ENCODE peak calls at places on chromosome 11, in eight cellular contexts. One of them, this sample, is unnamed.

GRCh38 chr11:43987384-43988039 is 45.1 kb downstream of the C11orf96 start:
- DNase-seq in HEK293T: no peak
- DNase-seq in transverse colon: peak
- DNase-seq in nephron progenitor cell: peak
- DNase-seq in RKO: no peak
- DNase-seq in esophagus squamous epithelium: no peak
- DNase-seq in M059J: peak
- DNase-seq in renal cortical epithelial cell: peak
- DNase-seq in this sample: no peak

GRCh38 chr11:2693271-2693833 is 6.4 kb downstream of the KCNQ1OT1 start:
- DNase-seq in HEK293T: no peak
- DNase-seq in transverse colon: no peak
- DNase-seq in nephron progenitor cell: no peak
- DNase-seq in RKO: no peak
- DNase-seq in esophagus squamous epithelium: no peak
- DNase-seq in M059J: no peak
- DNase-seq in renal cortical epithelial cell: no peak
- DNase-seq in this sample: no peak

GRCh38 chr11:67076202-67076601 is 19.6 kb downstream of the RHOD start:
- DNase-seq in HEK293T: no peak
- DNase-seq in transverse colon: no peak
- DNase-seq in nephron progenitor cell: no peak
- DNase-seq in RKO: no peak
- DNase-seq in esophagus squamous epithelium: no peak
- DNase-seq in M059J: no peak
- DNase-seq in renal cortical epithelial cell: no peak
- DNase-seq in this sample: no peak

GRCh38 chr11:77195071-77195705 is 67.1 kb downstream of the MYO7A start:
- DNase-seq in HEK293T: no peak
- DNase-seq in transverse colon: no peak
- DNase-seq in nephron progenitor cell: no peak
- DNase-seq in RKO: no peak
- DNase-seq in esophagus squamous epithelium: no peak
- DNase-seq in M059J: no peak
- DNase-seq in renal cortical epithelial cell: no peak
- DNase-seq in this sample: no peak

GRCh38 chr11:134349802-134350355 is 18.1 kb downstream of the GLB1L2 start:
- DNase-seq in HEK293T: no peak
- DNase-seq in transverse colon: peak
- DNase-seq in nephron progenitor cell: no peak
- DNase-seq in RKO: no peak
- DNase-seq in esophagus squamous epithelium: no peak
- DNase-seq in M059J: no peak
- DNase-seq in renal cortical epithelial cell: no peak
- DNase-seq in this sample: no peak

GRCh38 chr11:13030857-13031256 is 21.7 kb downstream of the RASSF10 start:
- DNase-seq in HEK293T: no peak
- DNase-seq in transverse colon: peak
- DNase-seq in nephron progenitor cell: no peak
- DNase-seq in RKO: no peak
- DNase-seq in esophagus squamous epithelium: no peak
- DNase-seq in M059J: no peak
- DNase-seq in renal cortical epithelial cell: peak
- DNase-seq in this sample: no peak

GRCh38 chr11:67001332-67001731 is 21.6 kb upstream of the SYT12 start:
- DNase-seq in HEK293T: no peak
- DNase-seq in transverse colon: no peak
- DNase-seq in nephron progenitor cell: no peak
- DNase-seq in RKO: no peak
- DNase-seq in esophagus squamous epithelium: no peak
- DNase-seq in M059J: no peak
- DNase-seq in renal cortical epithelial cell: no peak
- DNase-seq in this sample: no peak

GRCh38 chr11:69939551-69940245 is 120.5 kb upstream of the FGF3 start:
- DNase-seq in HEK293T: no peak
- DNase-seq in transverse colon: no peak
- DNase-seq in nephron progenitor cell: no peak
- DNase-seq in RKO: no peak
- DNase-seq in esophagus squamous epithelium: no peak
- DNase-seq in M059J: peak
- DNase-seq in renal cortical epithelial cell: no peak
- DNase-seq in this sample: peak

GRCh38 chr11:46631676-46632075 is 14.3 kb downstream of the ATG13 start:
- DNase-seq in HEK293T: no peak
- DNase-seq in transverse colon: no peak
- DNase-seq in nephron progenitor cell: no peak
- DNase-seq in RKO: no peak
- DNase-seq in esophagus squamous epithelium: no peak
- DNase-seq in M059J: no peak
- DNase-seq in renal cortical epithelial cell: no peak
- DNase-seq in this sample: no peak

GRCh38 chr11:15903246-15903645 is 453.1 kb downstream of the SOX6 start:
- DNase-seq in HEK293T: no peak
- DNase-seq in transverse colon: no peak
- DNase-seq in nephron progenitor cell: no peak
- DNase-seq in RKO: no peak
- DNase-seq in esophagus squamous epithelium: no peak
- DNase-seq in M059J: peak
- DNase-seq in renal cortical epithelial cell: peak
- DNase-seq in this sample: no peak

GRCh38 chr11:5690216-5690615 is 626 bp downstream of the TRIM22 start:
- DNase-seq in HEK293T: no peak
- DNase-seq in transverse colon: no peak
- DNase-seq in nephron progenitor cell: no peak
- DNase-seq in RKO: no peak
- DNase-seq in esophagus squamous epithelium: no peak
- DNase-seq in M059J: peak
- DNase-seq in renal cortical epithelial cell: no peak
- DNase-seq in this sample: no peak

GRCh38 chr11:133841279-133842043 is 3.9 kb downstream of the SPATA19 start:
- DNase-seq in HEK293T: peak
- DNase-seq in transverse colon: no peak
- DNase-seq in nephron progenitor cell: no peak
- DNase-seq in RKO: peak
- DNase-seq in esophagus squamous epithelium: no peak
- DNase-seq in M059J: no peak
- DNase-seq in renal cortical epithelial cell: no peak
- DNase-seq in this sample: no peak

GRCh38 chr11:1276061-1276790 is 33.2 kb downstream of the TOLLIP start:
- DNase-seq in HEK293T: no peak
- DNase-seq in transverse colon: no peak
- DNase-seq in nephron progenitor cell: no peak
- DNase-seq in RKO: no peak
- DNase-seq in esophagus squamous epithelium: no peak
- DNase-seq in M059J: no peak
- DNase-seq in renal cortical epithelial cell: no peak
- DNase-seq in this sample: no peak

GRCh38 chr11:80948781-80949180 is 1508.0 kb upstream of the TENM4 start:
- DNase-seq in HEK293T: no peak
- DNase-seq in transverse colon: no peak
- DNase-seq in nephron progenitor cell: no peak
- DNase-seq in RKO: no peak
- DNase-seq in esophagus squamous epithelium: no peak
- DNase-seq in M059J: no peak
- DNase-seq in renal cortical epithelial cell: no peak
- DNase-seq in this sample: no peak

GRCh38 chr11:9799901-9800300 is 136.0 kb downstream of the SWAP70 start:
- DNase-seq in HEK293T: no peak
- DNase-seq in transverse colon: no peak
- DNase-seq in nephron progenitor cell: no peak
- DNase-seq in RKO: no peak
- DNase-seq in esophagus squamous epithelium: no peak
- DNase-seq in M059J: peak
- DNase-seq in renal cortical epithelial cell: no peak
- DNase-seq in this sample: no peak

GRCh38 chr11:84524422-84525051 is 1102.6 kb downstream of the DLG2 start:
- DNase-seq in HEK293T: no peak
- DNase-seq in transverse colon: no peak
- DNase-seq in nephron progenitor cell: no peak
- DNase-seq in RKO: peak
- DNase-seq in esophagus squamous epithelium: no peak
- DNase-seq in M059J: peak
- DNase-seq in renal cortical epithelial cell: peak
- DNase-seq in this sample: no peak

GRCh38 chr11:77559686-77560425 is 29.9 kb upstream of the AQP11 start:
- DNase-seq in HEK293T: no peak
- DNase-seq in transverse colon: no peak
- DNase-seq in nephron progenitor cell: no peak
- DNase-seq in RKO: peak
- DNase-seq in esophagus squamous epithelium: no peak
- DNase-seq in M059J: peak
- DNase-seq in renal cortical epithelial cell: peak
- DNase-seq in this sample: no peak

GRCh38 chr11:111445586-111445985 is 66.5 kb upstream of the POU2AF1 start:
- DNase-seq in HEK293T: no peak
- DNase-seq in transverse colon: no peak
- DNase-seq in nephron progenitor cell: no peak
- DNase-seq in RKO: no peak
- DNase-seq in esophagus squamous epithelium: no peak
- DNase-seq in M059J: peak
- DNase-seq in renal cortical epithelial cell: no peak
- DNase-seq in this sample: no peak

GRCh38 chr11:58742140-58742539 is 10.4 kb upstream of the GLYAT start:
- DNase-seq in HEK293T: no peak
- DNase-seq in transverse colon: no peak
- DNase-seq in nephron progenitor cell: no peak
- DNase-seq in RKO: no peak
- DNase-seq in esophagus squamous epithelium: no peak
- DNase-seq in M059J: no peak
- DNase-seq in renal cortical epithelial cell: no peak
- DNase-seq in this sample: no peak

GRCh38 chr11:33802414-33802950 is 28.2 kb upstream of the FBXO3 start:
- DNase-seq in HEK293T: peak
- DNase-seq in transverse colon: peak
- DNase-seq in nephron progenitor cell: peak
- DNase-seq in RKO: peak
- DNase-seq in esophagus squamous epithelium: no peak
- DNase-seq in M059J: peak
- DNase-seq in renal cortical epithelial cell: peak
- DNase-seq in this sample: peak

GRCh38 chr11:78291754-78292108 is 103.0 kb downstream of the USP35 start:
- DNase-seq in HEK293T: no peak
- DNase-seq in transverse colon: no peak
- DNase-seq in nephron progenitor cell: no peak
- DNase-seq in RKO: no peak
- DNase-seq in esophagus squamous epithelium: no peak
- DNase-seq in M059J: no peak
- DNase-seq in renal cortical epithelial cell: no peak
- DNase-seq in this sample: no peak

GRCh38 chr11:121347094-121347493 is 54.5 kb downstream of the SC5D start:
- DNase-seq in HEK293T: no peak
- DNase-seq in transverse colon: no peak
- DNase-seq in nephron progenitor cell: no peak
- DNase-seq in RKO: no peak
- DNase-seq in esophagus squamous epithelium: no peak
- DNase-seq in M059J: no peak
- DNase-seq in renal cortical epithelial cell: no peak
- DNase-seq in this sample: no peak

GRCh38 chr11:85821636-85822035 is 10.7 kb upstream of the SYTL2 start:
- DNase-seq in HEK293T: no peak
- DNase-seq in transverse colon: peak
- DNase-seq in nephron progenitor cell: no peak
- DNase-seq in RKO: no peak
- DNase-seq in esophagus squamous epithelium: no peak
- DNase-seq in M059J: peak
- DNase-seq in renal cortical epithelial cell: peak
- DNase-seq in this sample: no peak

GRCh38 chr11:27040302-27041115 is at the start of gene BBOX1:
- DNase-seq in HEK293T: no peak
- DNase-seq in transverse colon: no peak
- DNase-seq in nephron progenitor cell: no peak
- DNase-seq in RKO: no peak
- DNase-seq in esophagus squamous epithelium: no peak
- DNase-seq in M059J: peak
- DNase-seq in renal cortical epithelial cell: peak
- DNase-seq in this sample: no peak